ENCODE peak calls at places on chromosomes 13 and 19, in six cellular contexts. W is frontal cortex; H is activated T-helper 1 cell treated with anti-CD3 and anti-CD28 coated beads, Interleukin-2, amount 50 U/mL, for 16 hours; K is T-cell; J is HFF-Myc; L is EL. U is an unnamed sample.

GRCh38 chr13:34842466-34842865 is 99.6 kb upstream of the NBEA start:
- DNase-seq in L (no peak), K (no peak), W (no peak), H (no peak), J (no peak), U (no peak)

GRCh38 chr13:39961036-39961435 is 305.6 kb downstream of the COG6 start:
- DNase-seq in H (no peak), L (peak; percentile 42), K (no peak), J (no peak), W (no peak), U (no peak)

GRCh38 chr19:33767898-33768413 is 28.7 kb upstream of the KCTD15 start:
- DNase-seq in H (no peak), W (no peak), K (peak; percentile 18), L (no peak), J (no peak), U (no peak)

GRCh38 chr13:80881495-80882482 is 540.9 kb upstream of the SPRY2 start:
- DNase-seq in K (no peak), L (no peak), J (no peak), H (no peak), W (no peak), U (no peak)

GRCh38 chr19:9324584-9324962 is 594 bp downstream of the ZNF559 start:
- DNase-seq in W (no peak), J (no peak), L (no peak), H (no peak), K (no peak), U (peak; percentile 4)

GRCh38 chr19:15562861-15563260 is 52.2 kb upstream of the CYP4F8 start:
- DNase-seq in H (no peak), W (no peak), K (no peak), L (peak; percentile 14), J (peak; percentile 55), U (no peak)

GRCh38 chr13:112688560-112689497 is 1.0 kb upstream of the ATP11A start:
- DNase-seq in J (no peak), K (no peak), W (no peak), H (no peak), L (peak; percentile 11), U (peak; percentile 34)

GRCh38 chr19:20245309-20245708 is 78.3 kb downstream of the ZNF486 start:
- DNase-seq in H (no peak), K (no peak), J (no peak), W (no peak), L (no peak), U (no peak)

GRCh38 chr13:50460366-50460765 is 383.1 kb downstream of the DLEU7 start:
- DNase-seq in W (no peak), J (no peak), H (no peak), L (no peak), K (no peak), U (no peak)

GRCh38 chr19:47601180-47601904 is 7.6 kb upstream of the BICRA start:
- DNase-seq in J (no peak), L (no peak), W (no peak), K (no peak), H (no peak), U (no peak)

GRCh38 chr13:49643003-49643651 is 14.8 kb downstream of the ARL11 start:
- DNase-seq in K (no peak), J (no peak), L (no peak), H (no peak), W (no peak), U (no peak)

GRCh38 chr19:49551531-49551930 is 23.7 kb downstream of the RCN3 start:
- DNase-seq in W (no peak), H (no peak), L (no peak), J (no peak), K (no peak), U (no peak)

GRCh38 chr19:46958542-46958941 is 61.1 kb upstream of the NPAS1 start:
- DNase-seq in K (no peak), J (peak; percentile 86), L (peak; percentile 71), W (no peak), H (no peak), U (no peak)

GRCh38 chr19:48506138-48506733 is 5.4 kb downstream of the LMTK3 start:
- DNase-seq in J (no peak), H (no peak), L (peak; percentile 65), W (peak; percentile 41), K (no peak), U (peak; percentile 61)

GRCh38 chr13:27924529-27925141 is 4.8 kb downstream of the PDX1 start:
- DNase-seq in L (no peak), H (no peak), W (no peak), J (no peak), K (no peak), U (no peak)

GRCh38 chr19:46999377-46999776 is 20.3 kb upstream of the NPAS1 start:
- DNase-seq in L (no peak), H (no peak), K (no peak), W (no peak), J (no peak), U (no peak)

GRCh38 chr19:48685583-48685982 is 10.2 kb upstream of the FUT2 start:
- DNase-seq in J (no peak), H (no peak), W (no peak), K (no peak), L (no peak), U (no peak)

GRCh38 chr19:43576479-43576878 is 878 bp downstream of the PINLYP start:
- DNase-seq in W (no peak), J (no peak), K (no peak), H (no peak), L (no peak), U (no peak)

GRCh38 chr19:7623725-7624603 is 5.4 kb downstream of the XAB2 start:
- DNase-seq in L (no peak), H (no peak), K (no peak), J (no peak), W (no peak), U (no peak)

GRCh38 chr19:42309686-42310085 is 3.4 kb upstream of the TMEM145 start:
- DNase-seq in K (no peak), L (no peak), H (no peak), J (no peak), W (no peak), U (no peak)

GRCh38 chr13:107361666-107362065 is 793.7 kb upstream of the ARGLU1 start:
- DNase-seq in L (no peak), J (no peak), K (no peak), W (no peak), H (no peak), U (no peak)

U was measured in CD4-positive, alpha-beta memory T cell.